ENCODE peak calls at places on chromosomes 6 and 20, in nine cellular contexts. A, F, N, E, J, I, X, W and B are unnamed samples.

GRCh38 chr20:9112541-9113515 is 43.9 kb downstream of the PLCB4 start:
- DNase-seq in W (peak), E (no peak), N (no peak), J (no peak), A (no peak), I (no peak), X (peak), F (no peak), B (no peak)

GRCh38 chr6:126280287-126280686 is 59.6 kb upstream of the CENPW start:
- DNase-seq in N (no peak), E (peak), W (no peak), I (no peak), J (no peak), F (no peak), A (no peak), X (no peak), B (no peak)

GRCh38 chr20:36066777-36067176 is 87.8 kb upstream of the EPB41L1 start:
- DNase-seq in W (no peak), A (no peak), I (no peak), E (no peak), N (no peak), F (no peak), J (no peak), X (no peak), B (no peak)

GRCh38 chr6:75458895-75459294 is 34.7 kb downstream of the FILIP1 start:
- DNase-seq in E (no peak), N (no peak), W (peak), F (no peak), A (no peak), I (no peak), X (peak), J (no peak), B (no peak)

GRCh38 chr6:156889469-156889868 is 112.3 kb downstream of the ARID1B start:
- DNase-seq in W (no peak), E (no peak), N (peak), I (no peak), F (no peak), X (no peak), J (no peak), A (no peak), B (no peak)

GRCh38 chr6:170067257-170067656 is 223.6 kb downstream of the DLL1 start:
- DNase-seq in I (no peak), J (no peak), F (no peak), E (no peak), N (no peak), A (no peak), X (no peak), W (no peak), B (no peak)

GRCh38 chr6:106974337-106974998 is at the start of gene CD24:
- DNase-seq in F (no peak), A (peak), E (peak), J (no peak), N (peak), W (no peak), I (peak), X (peak), B (peak)

GRCh38 chr6:51541847-51542246 is 545.6 kb downstream of the PKHD1 start:
- DNase-seq in F (no peak), A (no peak), X (no peak), N (peak), J (no peak), I (no peak), E (peak), W (no peak), B (peak)

GRCh38 chr6:18533793-18534192 is 146.6 kb downstream of the RNF144B start:
- DNase-seq in F (no peak), N (no peak), X (no peak), W (no peak), E (no peak), I (no peak), J (no peak), A (no peak), B (no peak)

GRCh38 chr6:151858294-151858693 is 50.8 kb downstream of the ESR1 start:
- DNase-seq in F (no peak), I (no peak), J (no peak), E (no peak), W (no peak), X (no peak), A (no peak), N (no peak), B (no peak)

GRCh38 chr6:167846997-167847606 is 20.4 kb downstream of the AFDN start:
- DNase-seq in I (no peak), W (no peak), E (no peak), A (no peak), N (no peak), J (no peak), X (no peak), F (no peak), B (no peak)

GRCh38 chr6:23455754-23456153 is 670.3 kb upstream of the NRSN1 start:
- DNase-seq in F (no peak), A (no peak), E (no peak), J (no peak), N (no peak), I (no peak), X (no peak), W (no peak), B (no peak)

GRCh38 chr6:9523462-9523861 is 891.4 kb downstream of the TFAP2A start:
- DNase-seq in A (no peak), F (no peak), E (peak), X (peak), N (no peak), W (peak), J (no peak), I (no peak), B (no peak)

GRCh38 chr20:2364014-2364413 is 16.7 kb upstream of the TGM6 start:
- DNase-seq in X (no peak), A (no peak), F (no peak), I (no peak), W (no peak), N (no peak), J (no peak), E (no peak), B (no peak)

GRCh38 chr20:52031574-52032303 is 159.8 kb downstream of the ZFP64 start:
- DNase-seq in J (no peak), A (no peak), E (no peak), I (no peak), W (peak), N (no peak), X (peak), F (no peak), B (no peak)

GRCh38 chr6:31796993-31797385 is 1.4 kb upstream of the VARS1 start:
- DNase-seq in J (no peak), E (no peak), I (no peak), F (no peak), X (no peak), N (no peak), W (no peak), A (no peak), B (no peak)

GRCh38 chr6:128966934-128967333 is 84.0 kb downstream of the LAMA2 start:
- DNase-seq in W (no peak), A (no peak), N (no peak), F (no peak), I (no peak), J (no peak), X (no peak), E (no peak), B (no peak)

GRCh38 chr6:91490672-91491071 is 903.8 kb upstream of the MAP3K7 start:
- DNase-seq in X (no peak), I (no peak), N (no peak), W (no peak), J (no peak), A (no peak), E (peak), F (no peak), B (no peak)

GRCh38 chr20:57439432-57439831 is 48.2 kb downstream of the RBM38 start:
- DNase-seq in N (no peak), F (peak), W (no peak), A (peak), I (no peak), E (no peak), X (no peak), J (peak), B (no peak)

GRCh38 chr20:25250508-25250907 is 2.6 kb downstream of the PYGB start:
- DNase-seq in W (no peak), F (no peak), X (no peak), E (no peak), I (no peak), N (no peak), A (no peak), J (no peak), B (no peak)

GRCh38 chr6:54778731-54779130 is 67.8 kb upstream of the FAM83B start:
- DNase-seq in I (no peak), W (no peak), J (no peak), F (no peak), E (no peak), X (no peak), A (no peak), N (no peak), B (no peak)